ENCODE peak calls at places on chromosomes 2 and 18, in four cellular contexts. A is HepG2, I is GM12878, Z is K562. N is an unnamed sample.

GRCh38 chr2:146388757-146389156 is 1456.1 kb upstream of the ACVR2A start:
- DNase-seq in A (no peak), I (no peak), Z (no peak), N (no peak)

GRCh38 chr2:10329880-10330699 is 27.4 kb downstream of the HPCAL1 start:
- DNase-seq in A (peak), I (no peak), Z (no peak), N (no peak)

GRCh38 chr2:183028108-183028507 is 10.1 kb downstream of the NCKAP1 start:
- DNase-seq in A (no peak), I (no peak), Z (no peak), N (no peak)

GRCh38 chr2:199460808-199461454 is 3.2 kb upstream of the SATB2 start:
- DNase-seq in A (no peak), I (no peak), Z (no peak), N (no peak)

GRCh38 chr2:148161909-148162308 is 141.0 kb downstream of the MBD5 start:
- DNase-seq in A (no peak), I (no peak), Z (peak), N (no peak)

GRCh38 chr18:3261035-3261392 is 919 bp upstream of the MYL12B start:
- DNase-seq in A (no peak), I (no peak), Z (no peak), N (no peak)

GRCh38 chr2:61762292-61762691 is 91.6 kb downstream of the FAM161A start:
- DNase-seq in A (no peak), I (peak), Z (no peak), N (no peak)

GRCh38 chr2:112579280-112579679 is 5.1 kb upstream of the CHCHD5 start:
- DNase-seq in A (no peak), I (no peak), Z (no peak), N (no peak)

GRCh38 chr18:52544086-52544485 is 204.1 kb downstream of the DCC start:
- DNase-seq in A (no peak), I (no peak), Z (no peak), N (no peak)

GRCh38 chr2:146927080-146927714 is 917.6 kb upstream of the ACVR2A start:
- DNase-seq in A (peak), I (no peak), Z (no peak), N (peak)

GRCh38 chr2:123720760-123721159 is 304.3 kb upstream of the CNTNAP5 start:
- DNase-seq in A (no peak), I (no peak), Z (no peak), N (no peak)

GRCh38 chr2:133331437-133331836 is 236.8 kb downstream of the NCKAP5 start:
- DNase-seq in A (no peak), I (no peak), Z (no peak), N (no peak)

GRCh38 chr2:216693414-216694100 is 1.8 kb downstream of the IGFBP5 start:
- DNase-seq in A (no peak), I (no peak), Z (no peak), N (no peak)

GRCh38 chr2:233487748-233488345 is 78.7 kb downstream of the USP40 start:
- DNase-seq in A (no peak), I (no peak), Z (no peak), N (no peak)

GRCh38 chr2:217918220-217919024 is 84.4 kb downstream of the TNS1 start:
- DNase-seq in A (peak), I (no peak), Z (peak), N (peak)

GRCh38 chr2:1645761-1646476 is 98.4 kb downstream of the PXDN start:
- DNase-seq in A (no peak), I (no peak), Z (no peak), N (no peak)

GRCh38 chr2:108492364-108492763 is 41.9 kb upstream of the LIMS1 start:
- DNase-seq in A (peak), I (no peak), Z (no peak), N (no peak)

GRCh38 chr18:79384834-79385233 is 10.9 kb upstream of the NFATC1 start:
- DNase-seq in A (no peak), I (no peak), Z (no peak), N (no peak)

GRCh38 chr2:85697096-85697495 is 2.9 kb downstream of the GNLY start:
- DNase-seq in A (no peak), I (no peak), Z (no peak), N (no peak)

GRCh38 chr2:222038086-222038802 is 260.6 kb downstream of the PAX3 start:
- DNase-seq in A (peak), I (no peak), Z (no peak), N (peak)

GRCh38 chr2:182895169-182895568 is 28.7 kb upstream of the FRZB start:
- DNase-seq in A (no peak), I (no peak), Z (no peak), N (no peak)

GRCh38 chr2:20106746-20107145 is 55.3 kb upstream of the LAPTM4A start:
- DNase-seq in A (no peak), I (no peak), Z (no peak), N (no peak)

GRCh38 chr2:36423172-36423571 is 67.6 kb downstream of the CRIM1 start:
- DNase-seq in A (no peak), I (no peak), Z (no peak), N (no peak)

GRCh38 chr2:200378652-200379290 is 72.3 kb downstream of the SPATS2L start:
- DNase-seq in A (no peak), I (no peak), Z (no peak), N (no peak)

GRCh38 chr2:137969418-137969765 is 5.1 kb downstream of the HNMT start:
- DNase-seq in A (no peak), I (no peak), Z (no peak), N (no peak)

GRCh38 chr2:230600285-230600684 is 112.4 kb upstream of the CAB39 start:
- DNase-seq in A (no peak), I (no peak), Z (no peak), N (no peak)
- TF ChIP-seq SP1 in A (no peak), I (no peak), Z (no peak), N (no peak)

GRCh38 chr2:98637401-98638144 is 29.2 kb downstream of the UNC50 start:
- DNase-seq in A (no peak), I (peak), Z (no peak), N (no peak)

GRCh38 chr2:98632351-98632750 is 24.0 kb downstream of the UNC50 start:
- DNase-seq in A (no peak), I (no peak), Z (no peak), N (no peak)

DNA sequence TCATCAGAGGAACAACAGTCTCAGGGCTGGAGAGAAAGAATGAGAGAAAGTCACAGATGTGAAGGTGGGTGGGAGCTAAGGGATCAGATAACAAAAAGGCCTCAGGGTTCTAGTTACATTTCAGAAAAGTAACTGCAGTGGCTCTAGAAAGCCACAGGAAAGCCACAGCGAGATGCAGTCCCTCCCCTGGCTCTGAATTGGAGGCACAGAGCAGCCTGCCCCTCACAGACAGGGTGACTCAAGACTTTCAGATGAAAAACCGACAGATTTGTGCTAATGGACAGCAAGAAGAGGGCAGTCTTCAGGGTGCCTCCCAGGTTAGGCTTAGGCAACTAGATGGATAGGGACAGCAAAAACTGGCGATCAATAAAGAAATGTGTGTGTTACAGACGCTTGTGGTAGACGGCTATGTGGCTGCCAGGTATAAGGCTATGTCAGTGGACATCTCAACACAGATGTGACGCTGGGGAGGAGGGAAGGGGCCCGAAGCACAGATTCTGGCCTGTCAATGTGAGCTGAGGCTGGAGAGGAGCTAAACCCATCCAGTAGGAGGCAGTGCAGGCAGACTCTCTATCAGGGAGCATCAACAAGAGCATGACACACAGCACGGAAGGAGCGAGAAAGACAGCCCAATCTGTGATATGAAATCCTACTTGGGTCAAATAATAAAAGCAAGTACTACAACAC is 26.2 kb downstream of the UNC50 start:
- DNase-seq in A (peak), I (no peak), Z (peak), N (peak)
- TF ChIP-seq TARDBP in A (no peak), I (no peak), Z (no peak), N (no peak)

DNA sequence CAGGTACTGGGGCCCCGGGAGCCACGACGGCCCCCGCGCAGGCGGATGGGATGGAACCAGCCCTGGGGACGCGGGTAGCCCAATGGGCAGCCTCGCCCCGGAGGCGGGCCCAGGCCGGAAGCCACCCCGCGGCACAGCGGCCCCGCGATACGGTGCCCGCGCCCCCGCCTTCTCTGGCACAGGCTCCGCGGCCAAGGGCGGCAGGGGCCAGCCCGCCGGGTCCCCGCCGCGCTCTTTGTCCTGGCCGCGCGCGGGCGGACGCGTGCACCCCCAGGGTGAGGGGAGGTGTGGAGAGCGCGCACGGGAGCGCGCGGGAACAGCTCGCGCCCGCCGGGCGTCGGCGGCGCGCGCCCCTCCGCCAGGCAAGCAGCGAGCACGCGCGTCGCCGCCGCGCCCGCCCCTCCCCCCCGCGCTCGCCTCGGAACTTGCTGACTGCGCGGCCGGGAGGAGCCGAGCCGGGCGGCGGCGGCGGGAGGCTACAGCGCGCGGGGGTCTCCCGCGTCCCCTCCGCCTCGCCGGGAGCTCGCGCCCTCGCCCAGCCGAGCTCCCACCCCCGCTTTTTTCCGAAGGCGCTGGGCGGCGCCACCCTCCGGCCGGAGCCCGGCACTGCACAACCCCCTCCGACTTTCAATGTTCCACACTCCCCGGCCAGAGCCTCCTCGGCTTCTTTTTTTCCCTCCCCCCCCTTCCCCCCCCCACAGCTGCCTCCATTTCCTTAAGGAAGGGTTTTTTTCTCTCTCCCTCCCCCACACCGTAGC is at the start of gene UBE2E3:
- DNase-seq in A (peak), I (no peak), Z (peak), N (peak)
- TF ChIP-seq SP1 in A (peak), I (no peak), Z (no peak), N (no peak)

DNA sequence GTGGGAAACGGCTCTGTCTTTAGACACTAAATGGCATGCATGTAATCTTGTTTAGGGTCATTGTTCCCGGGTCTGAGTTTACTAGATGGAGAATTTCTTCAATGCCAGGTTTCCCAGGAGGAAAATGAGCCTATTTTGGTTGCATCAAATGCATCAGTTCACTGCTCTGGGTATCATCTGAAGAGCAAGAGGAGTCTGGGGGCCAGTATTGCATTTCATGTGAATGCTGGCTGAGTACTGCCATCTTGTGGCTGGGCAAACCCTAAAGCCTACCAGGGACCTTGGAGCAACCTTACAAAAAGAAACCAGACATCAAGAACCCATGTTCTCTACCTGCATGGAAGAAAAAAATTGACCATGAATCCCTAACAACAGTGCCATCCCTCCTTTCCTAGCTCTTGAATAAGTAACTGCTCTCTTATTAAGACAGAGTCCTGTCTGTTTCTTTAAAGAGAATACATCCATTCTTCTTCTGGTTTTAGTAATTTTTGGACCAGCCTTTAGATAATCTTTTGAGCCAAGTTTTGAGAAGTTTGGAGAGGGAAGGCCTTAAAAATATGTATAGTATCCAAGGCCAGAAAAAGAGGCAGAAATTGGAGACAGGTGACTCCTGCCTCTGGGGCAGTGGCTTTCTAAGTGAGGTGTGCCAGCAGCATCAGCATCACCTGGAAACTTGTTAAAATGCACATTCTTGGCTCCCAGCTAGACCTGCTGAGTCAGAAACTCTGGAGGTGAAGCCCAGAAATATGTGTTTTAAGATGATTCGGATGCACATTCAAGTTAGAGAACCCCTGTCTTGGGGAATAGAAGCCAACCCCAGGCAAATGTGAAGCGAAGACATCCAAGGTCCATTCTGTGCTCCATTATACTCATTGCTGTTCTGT is 261.0 kb upstream of the CXCR4 start:
- DNase-seq in A (peak), I (no peak), Z (peak), N (peak)
- TF ChIP-seq TARDBP in A (no peak), I (no peak), Z (no peak), N (no peak)

GRCh38 chr18:57059366-57059765 is 87.5 kb upstream of the BOD1L2 start:
- DNase-seq in A (no peak), I (no peak), Z (no peak), N (no peak)

GRCh38 chr18:57054891-57055290 is 92.0 kb upstream of the BOD1L2 start:
- DNase-seq in A (no peak), I (no peak), Z (no peak), N (no peak)

GRCh38 chr18:57058734-57059133 is 88.2 kb upstream of the BOD1L2 start:
- DNase-seq in A (no peak), I (no peak), Z (no peak), N (no peak)

GRCh38 chr18:57060814-57061213 is 86.1 kb upstream of the BOD1L2 start:
- DNase-seq in A (no peak), I (no peak), Z (no peak), N (no peak)

DNA sequence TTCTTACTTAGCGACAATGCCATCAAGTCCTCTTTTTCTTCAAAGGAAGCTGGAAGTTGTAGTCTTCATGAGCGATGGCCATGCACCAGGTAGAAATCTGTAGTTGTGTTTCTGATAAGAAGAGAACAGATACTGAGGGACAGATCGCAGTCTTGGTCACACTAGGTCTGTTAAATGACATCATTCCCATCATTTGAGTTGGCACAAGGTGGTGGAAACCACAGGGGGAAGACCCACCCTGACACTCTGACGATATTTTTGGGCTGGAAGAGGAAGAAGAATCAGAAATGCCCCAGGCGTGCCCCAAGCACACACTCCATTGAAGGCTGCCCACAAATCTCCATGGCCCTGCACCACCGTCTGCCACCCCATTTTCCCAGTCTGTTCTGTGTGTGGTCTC is 89.0 kb upstream of the BOD1L2 start:
- DNase-seq in A (no peak), I (peak), Z (no peak), N (no peak)
- TF ChIP-seq SP1 in A (no peak), I (no peak), Z (no peak), N (no peak)

DNA sequence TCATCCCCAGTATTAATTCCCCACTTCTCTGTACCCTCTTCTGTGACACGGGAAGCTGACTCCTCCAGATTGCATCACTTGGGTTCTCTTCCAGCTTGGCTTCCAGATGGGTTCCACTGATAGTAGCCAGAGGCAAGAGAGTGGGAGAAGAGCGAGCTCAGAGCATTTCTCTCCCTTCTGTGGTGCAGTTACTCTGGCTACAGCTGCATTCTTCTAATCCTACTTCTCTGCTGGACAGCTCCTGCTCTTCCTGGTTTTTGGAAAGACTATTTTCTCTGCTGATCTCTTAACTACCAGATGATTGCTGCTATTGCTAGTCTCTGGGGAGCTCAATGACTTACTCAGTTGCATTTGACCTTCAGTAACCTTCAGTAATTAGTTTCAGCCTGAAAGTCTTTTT is 187.5 kb upstream of the MAP2 start:
- DNase-seq in A (no peak), I (no peak), Z (no peak), N (peak)
- TF ChIP-seq TARDBP in A (no peak), I (no peak), Z (no peak), N (no peak)

DNA sequence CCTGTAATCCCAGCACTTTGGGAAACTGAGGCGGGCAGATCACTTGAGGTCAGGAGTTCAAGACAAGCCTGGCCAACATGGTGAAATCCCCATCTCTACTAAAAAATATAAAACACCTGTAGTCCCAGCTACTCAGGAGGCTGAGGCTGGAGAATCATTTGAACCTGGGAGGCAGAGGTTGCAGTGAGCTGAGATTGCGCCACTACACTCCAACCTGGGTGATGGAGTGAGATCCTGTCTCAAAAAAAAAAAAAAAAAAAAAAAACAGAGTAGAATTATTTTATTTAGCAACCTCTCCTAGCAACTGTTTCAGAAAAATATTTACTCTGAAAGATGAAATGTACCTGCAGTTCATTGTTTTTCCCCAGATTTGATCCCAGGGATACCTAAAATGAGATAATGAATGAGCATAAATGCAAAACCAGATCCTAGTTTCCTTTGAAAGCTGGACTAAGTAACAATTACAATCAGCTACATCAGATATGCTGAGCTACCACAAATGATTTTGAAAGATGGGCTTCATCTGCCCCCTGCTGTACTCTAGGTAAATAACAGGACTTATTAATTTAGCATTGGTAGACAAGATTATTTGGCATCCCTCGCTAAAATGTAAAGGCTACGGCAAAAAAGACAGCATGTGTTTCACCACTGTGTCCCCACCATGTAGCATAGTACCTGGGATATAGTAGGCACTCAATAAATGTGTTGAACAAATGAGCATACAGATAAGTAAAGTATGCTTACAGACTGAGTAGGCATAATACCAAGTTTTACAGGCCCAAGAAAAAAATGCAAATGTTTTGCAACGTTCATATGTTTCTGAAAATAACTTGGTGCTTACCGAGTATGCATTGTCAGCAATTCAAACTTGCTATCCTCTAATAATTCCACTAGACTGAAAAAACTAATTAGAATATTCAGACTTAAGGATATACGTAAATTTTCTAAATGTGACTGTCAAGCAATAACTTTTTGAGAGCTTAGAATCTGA is 102.5 kb downstream of the ATL2 start:
- DNase-seq in A (peak), I (peak), Z (peak), N (peak)
- TF ChIP-seq SP1 in A (no peak), I (no peak), Z (no peak), N (no peak)

GRCh38 chr18:702957-703659 is 9.3 kb downstream of the ENOSF1 start:
- DNase-seq in A (peak), I (no peak), Z (no peak), N (no peak)
- TF ChIP-seq TARDBP in A (no peak), I (no peak), Z (no peak), N (no peak)

N was measured in HEK293T.